ENCODE peak calls at places on chromosomes 7 and 10, in five cellular contexts. Y, D, C, L and S are unnamed samples.
A peak's percentile ranks its signal among the peaks of the same experiment; 100 is the strongest.

GRCh38 chr10:111709630-111710029 is 473.9 kb downstream of the GPAM start:
- DNase-seq in Y (no peak), C (no peak), D (no peak), L (no peak), S (no peak)

GRCh38 chr7:74371381-74372059 is 82.2 kb upstream of the GTF2IRD1 start:
- DNase-seq in C (no peak), D (peak; percentile 85), L (peak; percentile 37), Y (peak; percentile 16), S (no peak)

GRCh38 chr10:23493711-23494110 is 54.8 kb downstream of the OTUD1 start:
- DNase-seq in Y (no peak), D (no peak), L (no peak), C (peak; percentile 13), S (no peak)

GRCh38 chr10:11794566-11794965 is 28.6 kb upstream of the PROSER2 start:
- DNase-seq in L (no peak), C (no peak), D (no peak), Y (no peak), S (no peak)

GRCh38 chr7:38274493-38274892 is 1.1 kb upstream of the TARP start:
- DNase-seq in L (no peak), D (no peak), C (no peak), Y (no peak), S (no peak)

GRCh38 chr7:90298145-90299038 is 22.7 kb downstream of the FAM237B start:
- DNase-seq in Y (no peak), D (peak; percentile 2), L (no peak), C (peak; percentile 69), S (no peak)

GRCh38 chr7:105017263-105018051 is 3.5 kb downstream of the KMT2E start:
- DNase-seq in L (no peak), D (no peak), Y (no peak), C (no peak), S (no peak)

GRCh38 chr7:25192043-25192442 is 36.2 kb downstream of the NPVF start:
- DNase-seq in C (no peak), D (no peak), L (no peak), Y (no peak), S (no peak)

GRCh38 chr7:2299853-2300512 is 14.3 kb downstream of the SNX8 start:
- DNase-seq in Y (no peak), L (no peak), D (no peak), C (no peak), S (no peak)

GRCh38 chr10:3791974-3792633 is 7.1 kb upstream of the KLF6 start:
- DNase-seq in Y (no peak), L (no peak), C (peak; percentile 33), D (no peak), S (peak; percentile 17)

GRCh38 chr7:79352323-79352722 is 101.1 kb downstream of the MAGI2 start:
- DNase-seq in C (peak; percentile 22), D (no peak), Y (no peak), L (no peak), S (no peak)

GRCh38 chr10:20858292-20859124 is 38.6 kb downstream of the NEBL start:
- DNase-seq in L (no peak), C (peak; percentile 9), D (no peak), Y (no peak), S (no peak)

GRCh38 chr7:131330299-131330698 is 2.6 kb downstream of the MKLN1 start:
- DNase-seq in L (no peak), Y (no peak), C (no peak), D (no peak), S (no peak)

GRCh38 chr10:79608505-79609375 is 2.0 kb upstream of the SFTPA1 start:
- DNase-seq in Y (no peak), L (no peak), D (no peak), C (peak; percentile 8), S (peak; percentile 89)

GRCh38 chr7:90176195-90176594 is 21.9 kb downstream of the STEAP1 start:
- DNase-seq in L (no peak), C (no peak), D (no peak), Y (no peak), S (no peak)

GRCh38 chr7:129664029-129665012 is 52.8 kb downstream of the NRF1 start:
- DNase-seq in Y (no peak), L (no peak), D (peak; percentile 50), C (peak; percentile 81), S (no peak)

GRCh38 chr7:156017916-156018700 is 205.8 kb upstream of the SHH start:
- DNase-seq in Y (no peak), C (peak; percentile 15), L (no peak), D (no peak), S (no peak)

GRCh38 chr10:83769421-83769820 is 369.9 kb upstream of the GHITM start:
- DNase-seq in Y (no peak), L (no peak), D (no peak), C (no peak), S (no peak)

GRCh38 chr10:126972622-126973414 is 67.6 kb downstream of the DOCK1 start:
- DNase-seq in L (no peak), Y (no peak), C (peak; percentile 94), D (no peak), S (no peak)

GRCh38 chr10:55628260-55628701 is 732.8 kb downstream of the ZWINT start:
- DNase-seq in C (no peak), Y (no peak), L (no peak), D (no peak), S (no peak)

GRCh38 chr10:71750124-71750841 is 23.0 kb downstream of the VSIR start:
- DNase-seq in D (no peak), L (no peak), Y (no peak), C (no peak), S (no peak)

GRCh38 chr7:3082831-3083230 is 39.2 kb upstream of the CARD11 start:
- DNase-seq in L (no peak), Y (no peak), D (no peak), C (no peak), S (no peak)

GRCh38 chr7:128855559-128855958 is 7.1 kb upstream of the ATP6V1F start:
- DNase-seq in Y (no peak), D (no peak), L (no peak), C (no peak), S (no peak)

GRCh38 chr10:130023454-130024230 is 59.6 kb upstream of the EBF3 start:
- DNase-seq in L (no peak), C (peak; percentile 18), D (peak; percentile 18), Y (no peak), S (no peak)